ENCODE peak calls at places on chromosome 22, in eight cellular contexts. J is psoas muscle, X is prostate gland, H is body of pancreas, M is MM.1S, D is nephron progenitor cell, G is endodermal cell, E is foreskin fibroblast. A is an unnamed sample.
A peak's percentile ranks its signal among the peaks of the same experiment; 100 is the strongest.

GRCh38 chr22:40404251-40405177 is 34.1 kb downstream of the SGSM3 start:
- DNase-seq in J (no peak), M (no peak), H (no peak), D (no peak), E (no peak), X (no peak), G (no peak), A (no peak)

GRCh38 chr22:10741210-10741609 is 4786.8 kb upstream of the OR11H1 start:
- DNase-seq in D (no peak), M (no peak), H (no peak), E (no peak), X (no peak), J (no peak), G (no peak), A (peak; percentile 17)

GRCh38 chr22:17810570-17811116 is 36.4 kb upstream of the BID start:
- DNase-seq in J (no peak), D (no peak), X (no peak), M (no peak), G (no peak), H (no peak), E (no peak), A (no peak)

GRCh38 chr22:31719850-31720471 is 30.0 kb downstream of the PRR14L start:
- DNase-seq in H (no peak), G (no peak), J (no peak), M (no peak), X (no peak), E (no peak), D (no peak), A (no peak)

GRCh38 chr22:43042101-43042780 is 27.3 kb upstream of the PACSIN2 start:
- DNase-seq in H (peak; percentile 66), E (peak; percentile 60), X (peak; percentile 77), M (peak; percentile 13), D (no peak), J (no peak), G (no peak), A (no peak)

GRCh38 chr22:38964306-38964705 is 6.9 kb downstream of the APOBEC3A start:
- DNase-seq in M (no peak), G (no peak), J (no peak), X (no peak), D (no peak), E (no peak), H (no peak), A (no peak)

GRCh38 chr22:29476116-29476515 is 3.9 kb upstream of the NEFH start:
- DNase-seq in H (no peak), M (no peak), J (no peak), X (no peak), G (peak; percentile 58), E (peak; percentile 29), D (no peak), A (no peak)

GRCh38 chr22:39699631-39700348 is 129.2 kb downstream of the CACNA1I start:
- DNase-seq in J (no peak), E (no peak), G (no peak), H (peak; percentile 19), D (no peak), X (no peak), M (no peak), A (no peak)

GRCh38 chr22:42301072-42301741 is 30.8 kb upstream of the TCF20 start:
- DNase-seq in G (no peak), M (no peak), E (no peak), X (no peak), D (no peak), H (no peak), J (no peak), A (no peak)

GRCh38 chr22:17912942-17913704 is 111.2 kb downstream of the MICAL3 start:
- DNase-seq in G (peak; percentile 65), E (peak; percentile 31), J (peak; percentile 49), H (no peak), D (peak; percentile 37), X (no peak), M (no peak), A (no peak)

GRCh38 chr22:43006753-43007152 is 8.2 kb downstream of the PACSIN2 start:
- DNase-seq in E (no peak), M (no peak), D (no peak), G (no peak), J (no peak), X (no peak), H (no peak), A (no peak)

GRCh38 chr22:36136988-36137387 is 23.6 kb downstream of the APOL3 start:
- DNase-seq in E (peak; percentile 39), G (no peak), J (no peak), X (no peak), D (no peak), H (no peak), M (no peak), A (no peak)
- TF ChIP-seq CTCF in E (no peak), G (no peak), J (no peak), X (no peak), D (no peak), H (no peak), M (no peak), A (no peak)

DNA sequence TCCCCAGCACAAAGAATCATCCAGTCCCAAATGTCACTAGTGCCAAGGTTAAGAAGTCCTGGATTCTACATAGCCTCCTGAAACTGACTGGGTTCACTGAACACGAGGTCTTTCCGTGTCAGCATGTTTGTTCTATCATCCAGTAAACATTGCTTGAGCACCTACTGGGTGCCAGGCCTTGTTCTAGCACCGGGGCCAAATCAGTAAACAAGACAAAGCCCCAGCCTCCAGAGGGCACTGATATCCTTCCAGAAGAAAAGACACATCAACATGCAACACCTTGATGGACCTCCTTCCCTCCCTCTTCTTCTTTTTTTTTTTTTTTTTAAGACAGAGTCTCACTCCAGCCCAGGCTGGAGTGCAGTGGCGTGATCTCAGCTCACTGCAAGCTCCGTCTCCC is 26.9 kb downstream of the TPST2 start:
- DNase-seq in J (no peak), H (peak; percentile 54), E (no peak), D (no peak), G (no peak), X (no peak), M (no peak), A (no peak)
- TF ChIP-seq CTCF in J (no peak), H (no peak), E (no peak), D (no peak), G (peak; percentile 57), X (no peak), M (peak; percentile 11), A (peak; percentile 45)

GRCh38 chr22:19036523-19037273 is 85.5 kb downstream of the DGCR2 start:
- DNase-seq in G (peak; percentile 68), H (no peak), M (no peak), D (no peak), E (peak; percentile 32), X (no peak), J (no peak), A (peak; percentile 14)
- TF ChIP-seq CTCF in G (peak; percentile 44), H (no peak), M (no peak), D (no peak), E (no peak), X (no peak), J (no peak), A (no peak)

DNA sequence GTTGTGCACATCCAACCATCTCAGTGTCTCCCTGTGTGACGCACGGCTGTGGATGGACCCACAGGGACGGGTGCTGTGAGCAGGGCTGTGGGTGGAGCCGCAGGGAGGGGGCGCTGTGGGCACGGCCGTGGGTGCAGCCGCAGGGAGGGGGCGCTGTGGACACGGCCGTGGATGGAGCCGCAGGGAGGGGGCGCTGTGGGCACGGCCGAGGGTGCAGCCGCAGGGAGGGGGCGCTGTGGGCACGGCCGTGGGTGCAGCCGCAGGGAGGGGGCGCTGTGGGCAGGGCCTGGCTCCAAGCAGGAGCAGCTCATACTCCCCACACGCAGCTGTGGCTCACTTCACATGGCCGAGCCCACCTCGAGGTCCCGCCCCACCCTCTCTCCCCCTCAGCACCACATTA is 6.0 kb upstream of the MAPK11 start:
- DNase-seq in E (peak; percentile 75), J (peak; percentile 61), X (peak; percentile 57), M (peak; percentile 95), D (no peak), H (peak; percentile 57), G (peak; percentile 86), A (peak; percentile 65)
- TF ChIP-seq CTCF in E (peak; percentile 53), J (peak; percentile 48), X (peak; percentile 80), M (peak; percentile 100), D (no peak), H (peak; percentile 19), G (peak; percentile 70), A (peak; percentile 68)

GRCh38 chr22:35024364-35024692 is 41.6 kb upstream of the ISX start:
- DNase-seq in D (no peak), J (no peak), X (no peak), G (no peak), M (no peak), H (no peak), E (no peak), A (no peak)
- TF ChIP-seq CTCF in D (peak; percentile 39), J (no peak), X (peak; percentile 16), G (no peak), M (no peak), H (no peak), E (no peak), A (no peak)

GRCh38 chr22:37465721-37466120 is 20.5 kb downstream of the MFNG start:
- DNase-seq in G (peak; percentile 40), X (no peak), M (no peak), D (no peak), J (no peak), H (no peak), E (no peak), A (no peak)
- TF ChIP-seq CTCF in G (peak; percentile 37), X (no peak), M (no peak), D (no peak), J (no peak), H (no peak), E (no peak), A (no peak)

GRCh38 chr22:20622650-20623339 is 115.4 kb downstream of the MED15 start:
- DNase-seq in D (no peak), M (no peak), H (no peak), J (no peak), X (no peak), G (no peak), E (no peak), A (no peak)
- TF ChIP-seq CTCF in D (no peak), M (no peak), H (no peak), J (no peak), X (no peak), G (no peak), E (no peak), A (no peak)

GRCh38 chr22:27962268-27963191 is 43.5 kb upstream of the PITPNB start:
- DNase-seq in M (no peak), E (peak; percentile 32), H (no peak), X (no peak), G (no peak), J (peak; percentile 47), D (no peak), A (no peak)
- TF ChIP-seq CTCF in M (no peak), E (no peak), H (no peak), X (no peak), G (no peak), J (no peak), D (no peak), A (no peak)

GRCh38 chr22:32752326-32752725 is 49.2 kb upstream of the TIMP3 start:
- DNase-seq in H (no peak), M (no peak), E (peak; percentile 34), X (no peak), D (no peak), J (no peak), G (no peak), A (no peak)
- TF ChIP-seq CTCF in H (no peak), M (no peak), E (no peak), X (no peak), D (no peak), J (no peak), G (no peak), A (no peak)

A was measured in GM10248.